ENCODE peak calls at places on chromosomes 7 and 10, in six cellular contexts. P is naive thymus-derived CD4-positive, alpha-beta T cell; I is mesenchymal stem cell; J is Panc1; Z is heart left ventricle; L is adrenal gland. D is an unnamed sample.

GRCh38 chr7:146146866-146147265 is 30.3 kb downstream of the CNTNAP2 start:
- DNase-seq in I (peak), J (no peak), Z (no peak), P (no peak), L (no peak), D (peak)

GRCh38 chr10:97320480-97321031 is 1.5 kb downstream of the FRAT1 start:
- DNase-seq in I (no peak), J (no peak), Z (peak), P (no peak), L (peak), D (no peak)

GRCh38 chr7:73308074-73308664 is 457 bp downstream of the NSUN5 start:
- DNase-seq in L (peak), Z (no peak), I (no peak), P (no peak), J (no peak), D (no peak)

GRCh38 chr10:108545921-108546320 is 1377.4 kb downstream of the XPNPEP1 start:
- DNase-seq in Z (no peak), I (no peak), P (no peak), L (no peak), J (no peak), D (no peak)

GRCh38 chr10:5354068-5354467 is 10.7 kb upstream of the UCN3 start:
- DNase-seq in L (no peak), P (no peak), J (no peak), Z (no peak), I (no peak), D (no peak)

GRCh38 chr7:30543815-30544525 is 39.3 kb upstream of the GGCT start:
- DNase-seq in J (no peak), I (peak), Z (no peak), P (no peak), L (no peak), D (peak)

GRCh38 chr10:46523881-46524470 is 32.5 kb downstream of the GPRIN2 start:
- DNase-seq in P (no peak), L (peak), Z (no peak), I (peak), J (no peak), D (peak)

GRCh38 chr10:86446424-86446823 is 75.2 kb downstream of the WAPL start:
- DNase-seq in Z (no peak), I (peak), L (no peak), J (no peak), P (no peak), D (no peak)

GRCh38 chr10:92712016-92712889 is 22.5 kb downstream of the HHEX start:
- DNase-seq in Z (no peak), J (no peak), L (no peak), I (peak), P (no peak), D (no peak)

GRCh38 chr10:44557596-44558191 is 172.8 kb upstream of the CXCL12 start:
- DNase-seq in L (no peak), I (no peak), P (no peak), J (no peak), Z (no peak), D (no peak)

GRCh38 chr10:86099542-86100334 is 266.9 kb downstream of the GRID1 start:
- DNase-seq in P (no peak), Z (no peak), I (no peak), L (no peak), J (no peak), D (no peak)

GRCh38 chr7:112933598-112933997 is 143.4 kb upstream of the TMEM168 start:
- DNase-seq in J (no peak), L (no peak), P (no peak), Z (no peak), I (no peak), D (no peak)

GRCh38 chr7:21568762-21569161 is 25.9 kb downstream of the DNAH11 start:
- DNase-seq in Z (no peak), I (no peak), J (no peak), P (no peak), L (no peak), D (peak)

GRCh38 chr7:78232806-78233205 is 434.2 kb downstream of the PHTF2 start:
- DNase-seq in Z (no peak), J (no peak), L (no peak), I (peak), P (no peak), D (no peak)

GRCh38 chr10:14093735-14094484 is 236.8 kb downstream of the FRMD4A start:
- DNase-seq in P (peak), L (no peak), Z (no peak), J (peak), I (peak), D (peak)

GRCh38 chr7:6553460-6554044 is 2.3 kb upstream of the GRID2IP start:
- DNase-seq in L (no peak), J (no peak), I (no peak), P (no peak), Z (no peak), D (no peak)

GRCh38 chr7:19489162-19489820 is 219.5 kb downstream of the POLR1F start:
- DNase-seq in J (no peak), I (no peak), L (no peak), P (no peak), Z (no peak), D (no peak)

GRCh38 chr10:71216751-71217265 is 4.4 kb downstream of the UNC5B start:
- DNase-seq in I (peak), P (no peak), L (peak), J (no peak), Z (no peak), D (no peak)
- H3K27ac ChIP-seq in I (no peak), P (no peak), L (no peak), J (no peak), Z (peak), D (peak)

GRCh38 chr7:92716825-92717580 is 119.4 kb downstream of the CDK6 start:
- DNase-seq in J (no peak), L (no peak), P (no peak), Z (no peak), I (no peak), D (no peak)
- H3K27ac ChIP-seq in J (peak), L (peak), P (no peak), Z (peak), I (peak), D (peak)

GRCh38 chr10:21625623-21626229 is 91.7 kb downstream of the MLLT10 start:
- DNase-seq in P (no peak), L (no peak), J (no peak), I (no peak), Z (no peak), D (no peak)
- H3K27ac ChIP-seq in P (no peak), L (no peak), J (no peak), I (no peak), Z (no peak), D (no peak)

GRCh38 chr7:159068893-159069448 is 75.7 kb downstream of the VIPR2 start:
- DNase-seq in L (peak), P (no peak), Z (no peak), J (no peak), I (no peak), D (no peak)
- H3K27ac ChIP-seq in L (no peak), P (no peak), Z (peak), J (no peak), I (no peak), D (no peak)

D was measured in fibroblast of lung.